ENCODE peak calls at places on chromosome 15, in five cellular contexts. N is CD4-positive, alpha-beta T cell; I is thyroid gland; X is adrenal gland; O is heart right ventricle. Y is an unnamed sample.

GRCh38 chr15:98077186-98077585 is 116.7 kb downstream of the ARRDC4 start:
- DNase-seq in I (no peak), O (no peak), X (no peak), N (no peak), Y (peak; percentile 73)

GRCh38 chr15:28101201-28101600 is 2.1 kb upstream of the OCA2 start:
- DNase-seq in I (no peak), O (no peak), N (no peak), X (peak; percentile 13), Y (peak; percentile 50)

GRCh38 chr15:85579011-85579701 is 198.8 kb downstream of the AKAP13 start:
- DNase-seq in I (peak; percentile 54), N (no peak), O (peak; percentile 31), X (no peak), Y (no peak)

GRCh38 chr15:74443100-74443909 is 9.5 kb upstream of the SEMA7A start:
- DNase-seq in N (no peak), X (no peak), O (no peak), I (peak; percentile 16), Y (no peak)

GRCh38 chr15:85340852-85341251 is 39.6 kb upstream of the AKAP13 start:
- DNase-seq in O (no peak), N (no peak), I (no peak), X (no peak), Y (no peak)

GRCh38 chr15:56963719-56964118 is 45.3 kb downstream of the TCF12 start:
- DNase-seq in I (no peak), N (no peak), X (no peak), O (no peak), Y (no peak)

GRCh38 chr15:70280781-70281180 is 183.1 kb upstream of the TLE3 start:
- DNase-seq in N (no peak), O (no peak), I (no peak), X (peak; percentile 37), Y (peak; percentile 23)

GRCh38 chr15:99209326-99209725 is 40.1 kb downstream of the TTC23 start:
- DNase-seq in O (no peak), I (no peak), N (no peak), X (peak; percentile 73), Y (no peak)

GRCh38 chr15:88028024-88028423 is 228.5 kb downstream of the NTRK3 start:
- DNase-seq in I (no peak), O (no peak), X (no peak), N (no peak), Y (no peak)

GRCh38 chr15:37824717-37825382 is 109.6 kb upstream of the TMCO5A start:
- DNase-seq in O (no peak), N (no peak), X (peak; percentile 53), I (no peak), Y (no peak)
- TF ChIP-seq CTCF in O (no peak), N (no peak), X (no peak), I (no peak), Y (no peak)

GRCh38 chr15:67103021-67103420 is 37.6 kb downstream of the SMAD3 start:
- DNase-seq in I (no peak), O (no peak), N (no peak), X (no peak), Y (no peak)

GRCh38 chr15:67100124-67100791 is 34.9 kb downstream of the SMAD3 start:
- DNase-seq in I (no peak), N (no peak), O (no peak), X (no peak), Y (no peak)

GRCh38 chr15:67101981-67102929 is 36.9 kb downstream of the SMAD3 start:
- DNase-seq in I (no peak), N (no peak), O (no peak), X (no peak), Y (no peak)

GRCh38 chr15:67098768-67099282 is 33.4 kb downstream of the SMAD3 start:
- DNase-seq in O (no peak), I (no peak), N (no peak), X (no peak), Y (no peak)

DNA sequence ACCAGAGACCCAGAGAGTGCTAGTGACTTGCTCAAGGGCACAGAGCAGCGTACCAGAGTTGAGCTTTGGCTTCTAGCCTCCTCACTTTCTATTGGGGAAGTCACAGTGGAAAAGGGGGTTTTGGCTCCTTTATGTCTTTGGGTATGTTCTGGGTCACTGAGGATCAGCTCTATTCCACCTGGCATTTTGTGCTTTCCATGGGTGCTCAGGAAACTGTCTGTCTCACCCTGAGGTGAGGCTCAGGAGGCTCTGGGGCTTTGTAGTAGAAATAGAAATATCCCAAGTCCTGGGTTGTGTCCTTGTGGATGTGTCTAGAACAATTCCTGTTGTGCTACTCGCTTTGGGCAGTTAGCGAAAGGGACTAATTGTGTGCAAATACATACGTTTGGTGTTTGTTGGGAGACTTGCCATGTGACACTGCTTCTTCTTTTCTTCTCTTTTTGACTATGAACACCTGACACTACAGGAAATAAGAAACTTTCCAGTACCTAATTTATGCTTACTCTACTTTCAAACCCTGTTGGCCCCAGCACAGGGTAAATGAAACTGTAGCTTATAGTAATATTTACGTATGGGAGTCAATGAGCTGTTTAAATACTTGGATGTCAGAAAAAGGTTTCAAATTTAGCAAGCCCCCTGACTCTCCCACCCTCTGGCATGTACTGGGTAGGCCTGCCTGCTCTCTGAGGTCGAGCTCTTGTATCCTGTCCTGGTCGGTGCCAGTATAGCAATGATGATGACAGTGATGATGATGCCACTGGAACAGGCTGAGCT is 35.6 kb downstream of the SMAD3 start:
- DNase-seq in N (no peak), O (no peak), X (no peak), I (no peak), Y (no peak)
- H3K27ac ChIP-seq in N (peak overlapping the region; percentile 56), O (no peak overlapping the region), X (no peak overlapping the region), I (peak overlapping the region; percentile 32), Y (no peak overlapping the region)

DNA sequence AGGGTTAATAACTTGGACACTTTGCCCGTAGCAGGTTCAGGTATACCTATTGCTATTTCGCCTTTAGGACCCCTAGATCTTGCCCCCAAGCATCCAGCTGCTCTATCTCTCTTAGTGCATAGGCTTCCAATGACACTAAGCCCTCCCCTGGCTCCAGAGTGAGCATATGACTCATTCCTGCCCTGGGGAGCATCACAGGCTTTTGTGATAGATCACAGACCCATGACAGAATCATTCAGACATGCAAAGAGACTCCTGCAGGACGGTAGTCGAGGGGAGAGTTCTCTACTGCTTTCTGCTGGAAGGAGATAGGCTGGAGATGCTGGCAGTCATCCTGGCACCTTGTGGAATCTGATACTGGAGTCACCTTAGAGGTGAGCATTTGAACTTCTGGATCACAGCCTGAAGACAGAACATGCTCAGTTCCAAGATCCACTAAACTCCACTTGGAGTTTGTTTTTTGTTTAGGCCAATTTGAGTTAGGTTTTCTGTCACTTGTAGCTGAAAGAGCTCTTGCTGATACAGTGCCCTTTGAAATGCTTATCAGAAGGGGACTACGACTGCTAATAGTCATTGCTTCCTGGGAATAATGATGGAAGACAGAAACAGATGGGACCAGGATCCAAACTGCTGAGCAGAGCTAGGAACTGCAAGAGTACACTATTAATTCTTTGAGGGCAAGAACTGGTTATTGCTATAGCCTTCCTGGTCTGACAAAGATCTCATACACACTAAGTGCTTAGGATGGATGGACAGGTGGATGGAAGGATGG is 11.0 kb downstream of the LYSMD2 start:
- DNase-seq in N (no peak), O (peak; percentile 17), I (peak; percentile 61), X (peak; percentile 88), Y (no peak)
- TF ChIP-seq CTCF in N (no peak), O (no peak), I (no peak), X (no peak), Y (no peak)

GRCh38 chr15:43824302-43825246 is at the start of gene MFAP1:
- DNase-seq in I (peak; percentile 94), O (peak; percentile 90), X (peak; percentile 99), N (peak; percentile 79), Y (peak; percentile 93)

GRCh38 chr15:43821505-43821904 is 3.0 kb downstream of the MFAP1 start:
- DNase-seq in N (no peak), X (no peak), I (no peak), O (no peak), Y (no peak)

GRCh38 chr15:43828061-43828657 is 1.4 kb downstream of the WDR76 start:
- DNase-seq in N (no peak), I (no peak), O (no peak), X (no peak), Y (no peak)

DNA sequence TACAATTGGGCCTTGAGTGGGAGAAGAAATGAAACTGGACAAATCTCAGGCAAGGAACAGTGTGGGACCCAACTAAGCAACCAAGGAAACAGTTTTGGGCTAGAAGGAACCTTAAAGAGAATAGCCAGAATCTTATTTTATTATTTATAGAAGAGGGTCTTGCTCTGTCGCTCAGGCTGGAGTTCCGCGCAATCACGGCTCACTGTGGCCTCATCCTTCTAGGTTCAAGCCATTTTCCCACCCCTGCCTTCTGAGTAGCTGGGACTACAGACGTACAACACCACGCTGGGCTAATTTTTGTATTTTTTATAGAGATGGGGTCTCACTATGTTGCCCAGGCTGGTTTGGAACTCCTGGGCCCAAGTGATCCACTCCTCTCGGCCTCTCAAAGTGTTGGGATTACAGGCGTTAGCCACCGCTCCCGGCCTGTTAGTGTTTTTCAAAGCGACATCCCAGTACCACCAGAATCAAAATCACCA is 734 bp upstream of the WDR76 start:
- DNase-seq in I (no peak), N (no peak), O (no peak), X (no peak), Y (no peak)
- H3K27ac ChIP-seq in I (peak overlapping the region; percentile 8), N (peak overlapping the region; percentile 65), O (peak overlapping the region; percentile 25), X (no peak overlapping the region), Y (peak overlapping the region; percentile 67)

GRCh38 chr15:62068071-62068786 is 1.5 kb downstream of the C2CD4A start:
- DNase-seq in X (peak; percentile 64), N (no peak), I (peak; percentile 44), O (peak; percentile 61), Y (peak; percentile 94)
- TF ChIP-seq CTCF in X (no peak), N (no peak), I (no peak), O (peak; percentile 43), Y (peak; percentile 30)

DNA sequence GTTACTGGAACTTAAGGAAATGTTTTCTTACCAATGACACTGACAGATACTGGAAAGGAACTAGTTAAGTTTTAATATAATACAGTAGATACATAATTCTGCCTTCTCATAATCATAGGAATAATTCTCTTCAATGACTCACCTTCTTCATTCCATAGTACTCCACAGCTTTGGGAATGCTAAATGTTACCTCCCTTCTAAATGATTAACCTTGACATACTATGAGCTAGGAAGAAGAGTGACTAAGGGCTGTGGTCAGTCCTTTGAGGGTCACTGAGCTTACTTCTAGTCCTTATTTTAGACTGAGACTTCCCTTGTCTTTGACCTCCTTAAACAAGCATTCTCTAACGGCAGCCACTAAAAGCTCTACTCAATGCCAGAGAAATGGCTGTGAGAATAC is 69.6 kb upstream of the PPIB start:
- DNase-seq in O (no peak), N (no peak), I (no peak), X (no peak), Y (no peak)
- H3K27ac ChIP-seq in O (no peak overlapping the region), N (no peak overlapping the region), I (no peak overlapping the region), X (no peak overlapping the region), Y (no peak overlapping the region)

DNA sequence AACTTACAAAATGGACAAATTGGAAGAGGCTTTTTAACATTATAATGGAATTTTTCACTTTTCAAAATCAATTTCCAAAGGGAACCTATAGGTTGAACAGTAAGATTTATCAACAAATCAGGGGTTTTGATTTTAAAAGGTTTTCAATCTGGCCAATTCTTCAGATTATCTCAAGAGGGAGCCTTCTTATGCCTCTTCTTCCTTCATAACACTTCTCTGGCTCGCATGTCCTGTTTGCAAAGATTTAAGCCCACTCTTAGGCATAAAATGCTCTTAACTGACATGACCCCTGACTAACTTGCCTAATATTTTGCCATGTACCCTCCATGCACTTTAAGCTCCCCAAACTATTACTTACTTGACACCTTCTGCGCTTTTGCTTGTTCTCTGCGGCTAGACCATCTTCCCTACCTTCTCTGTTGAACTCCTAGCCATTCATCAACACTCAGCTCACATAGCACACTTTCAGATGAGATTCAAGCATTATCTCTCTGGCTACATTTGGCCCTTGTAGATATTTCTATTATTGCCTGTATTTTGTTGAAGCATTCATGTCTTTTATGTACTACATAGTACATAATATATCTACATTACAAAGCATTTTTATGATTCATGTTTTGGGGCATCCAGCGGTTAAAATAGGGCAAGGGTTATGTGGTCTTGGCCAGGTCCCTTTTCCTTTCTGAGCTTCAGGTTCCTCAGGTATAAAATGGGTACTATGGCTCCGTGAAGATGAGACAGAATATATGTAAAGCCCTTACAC is 1.0 kb upstream of the ARIH1 start:
- DNase-seq in X (no peak), I (no peak), N (no peak), O (no peak), Y (no peak)
- TF ChIP-seq CTCF in X (no peak), I (no peak), N (peak; percentile 23), O (peak; percentile 27), Y (no peak)

Y was measured in left lung.